ENCODE peak calls at places on chromosomes 5 and 9, in six cellular contexts. Q is WTC11, R is H1, M is K562, L is GM23338, U is HepG2. G is an unnamed sample.

GRCh38 chr9:126438757-126439401 is 112.2 kb downstream of the MVB12B start:
- DNase-seq in R (no peak), U (no peak), Q (no peak), L (no peak), M (no peak), G (no peak)

GRCh38 chr9:23598994-23599393 is 227.0 kb downstream of the ELAVL2 start:
- DNase-seq in Q (no peak), L (no peak), R (no peak), U (no peak), M (no peak), G (no peak)

GRCh38 chr5:18811616-18812015 is 1176.4 kb downstream of the CDH18 start:
- DNase-seq in Q (no peak), U (no peak), R (no peak), L (peak), M (no peak), G (no peak)

GRCh38 chr9:92650839-92651621 is 18.9 kb downstream of the IPPK start:
- DNase-seq in R (no peak), U (no peak), Q (no peak), M (no peak), L (no peak), G (no peak)

GRCh38 chr9:126317513-126317912 is 9.1 kb upstream of the MVB12B start:
- DNase-seq in L (no peak), M (no peak), U (peak), R (no peak), Q (no peak), G (no peak)

GRCh38 chr5:80082731-80083114 is 47.6 kb downstream of the THBS4 start:
- DNase-seq in M (peak), Q (peak), L (peak), U (no peak), R (peak), G (no peak)

GRCh38 chr5:82422001-82422740 is 144.0 kb upstream of the RPS23 start:
- DNase-seq in R (no peak), Q (no peak), L (no peak), M (no peak), U (no peak), G (no peak)

GRCh38 chr5:141973871-141974595 is 5.1 kb downstream of the RNF14 start:
- DNase-seq in L (no peak), Q (no peak), U (no peak), R (no peak), M (no peak), G (no peak)

GRCh38 chr9:16246785-16247184 is 623.7 kb downstream of the BNC2 start:
- DNase-seq in R (no peak), L (no peak), Q (no peak), M (no peak), U (no peak), G (no peak)

GRCh38 chr9:33130961-33131360 is 36.2 kb downstream of the B4GALT1 start:
- DNase-seq in U (no peak), L (no peak), R (no peak), M (no peak), Q (no peak), G (no peak)

GRCh38 chr9:846852-847251 is 5.4 kb downstream of the DMRT1 start:
- DNase-seq in M (no peak), U (no peak), L (peak), R (no peak), Q (peak), G (no peak)

GRCh38 chr5:42858709-42859108 is 47.0 kb upstream of the SELENOP start:
- DNase-seq in Q (no peak), M (no peak), U (peak), L (peak), R (no peak), G (no peak)

GRCh38 chr9:98610196-98610595 is 98.5 kb downstream of the GABBR2 start:
- DNase-seq in L (no peak), M (no peak), R (no peak), U (no peak), Q (no peak), G (no peak)

GRCh38 chr5:78295035-78295961 is 800 bp upstream of the AP3B1 start:
- DNase-seq in M (peak), R (no peak), Q (peak), L (peak), U (peak), G (no peak)

GRCh38 chr9:108586451-108586850 is 269.3 kb downstream of the ACTL7B start:
- DNase-seq in Q (no peak), M (no peak), R (no peak), U (no peak), L (no peak), G (no peak)

GRCh38 chr5:139648205-139649081 is at the start of gene CXXC5:
- DNase-seq in U (no peak), R (no peak), L (peak), M (peak), Q (peak), G (no peak)

GRCh38 chr9:84659273-84659672 is 10.3 kb upstream of the NTRK2 start:
- DNase-seq in Q (no peak), R (no peak), L (peak), U (no peak), M (no peak), G (no peak)

GRCh38 chr5:154756871-154757646 is 1.9 kb downstream of the LARP1 start:
- DNase-seq in L (peak), Q (peak), M (peak), U (no peak), R (no peak), G (no peak)

GRCh38 chr5:123496892-123497291 is 15.1 kb upstream of the CSNK1G3 start:
- DNase-seq in M (no peak), U (no peak), R (no peak), L (no peak), Q (no peak), G (no peak)

GRCh38 chr9:114029311-114030170 is 48.6 kb downstream of the AMBP start:
- DNase-seq in L (no peak), M (no peak), U (no peak), R (no peak), Q (no peak), G (no peak)

GRCh38 chr5:56211298-56211865 is 21.7 kb downstream of the ANKRD55 start:
- DNase-seq in U (peak), M (no peak), Q (no peak), L (no peak), R (no peak), G (no peak)

GRCh38 chr5:172173771-172174170 is 14.3 kb downstream of the STK10 start:
- DNase-seq in M (no peak), U (no peak), R (no peak), L (no peak), Q (no peak), G (no peak)

GRCh38 chr5:96151891-96152290 is 190.2 kb upstream of the ELL2 start:
- DNase-seq in U (no peak), R (no peak), L (no peak), M (no peak), Q (no peak), G (no peak)
- TF ChIP-seq CREB1 in U (no peak), R (no peak), L (no peak), M (no peak), Q (no peak), G (no peak)

DNA sequence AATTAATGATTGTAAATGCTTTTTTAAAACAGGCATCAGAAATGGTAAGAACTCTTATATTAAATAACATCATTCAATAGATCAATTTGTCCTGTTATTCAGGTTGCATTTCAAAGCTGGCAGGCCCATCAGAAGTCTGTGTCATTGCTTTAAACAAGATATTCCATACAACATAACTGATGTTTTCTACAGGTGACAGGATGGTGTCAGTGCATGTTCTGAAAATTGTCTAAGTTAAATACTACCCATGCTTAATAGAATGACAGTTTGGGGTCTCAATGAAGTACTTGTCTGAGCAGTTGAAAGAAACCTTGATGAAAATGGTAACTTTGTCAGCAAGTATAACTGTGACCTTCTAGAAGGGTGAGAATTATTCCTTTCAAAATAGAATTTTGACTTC is 263.2 kb downstream of the ISL1 start:
- DNase-seq in M (no peak), U (no peak), L (no peak), Q (no peak), R (no peak), G (no peak)
- TF ChIP-seq CREB1 in M (no peak), U (no peak), L (no peak), Q (no peak), R (no peak), G (no peak)

GRCh38 chr9:76996700-76997099 is 22.8 kb upstream of the FOXB2 start:
- DNase-seq in U (peak), R (no peak), Q (peak), M (no peak), L (peak), G (no peak)
- TF ChIP-seq CREB1 in U (no peak), R (no peak), Q (no peak), M (no peak), L (no peak), G (no peak)

GRCh38 chr5:98214240-98215051 is 559.0 kb upstream of the RGMB start:
- DNase-seq in L (no peak), U (no peak), Q (no peak), M (no peak), R (no peak), G (no peak)

GRCh38 chr5:98205691-98206461 is 567.6 kb upstream of the RGMB start:
- DNase-seq in U (no peak), M (no peak), L (no peak), Q (no peak), R (no peak), G (no peak)

GRCh38 chr5:98206566-98206965 is 566.9 kb upstream of the RGMB start:
- DNase-seq in R (no peak), Q (no peak), M (no peak), U (no peak), L (no peak), G (no peak)

GRCh38 chr5:98209418-98209817 is 564.0 kb upstream of the RGMB start:
- DNase-seq in M (no peak), L (no peak), Q (no peak), R (no peak), U (no peak), G (no peak)
- TF ChIP-seq CREB1 in M (no peak), L (no peak), Q (no peak), R (no peak), U (no peak), G (no peak)

GRCh38 chr9:9718691-9719090 is 894.1 kb downstream of the PTPRD start:
- DNase-seq in R (no peak), L (no peak), U (no peak), Q (no peak), M (no peak), G (no peak)

DNA sequence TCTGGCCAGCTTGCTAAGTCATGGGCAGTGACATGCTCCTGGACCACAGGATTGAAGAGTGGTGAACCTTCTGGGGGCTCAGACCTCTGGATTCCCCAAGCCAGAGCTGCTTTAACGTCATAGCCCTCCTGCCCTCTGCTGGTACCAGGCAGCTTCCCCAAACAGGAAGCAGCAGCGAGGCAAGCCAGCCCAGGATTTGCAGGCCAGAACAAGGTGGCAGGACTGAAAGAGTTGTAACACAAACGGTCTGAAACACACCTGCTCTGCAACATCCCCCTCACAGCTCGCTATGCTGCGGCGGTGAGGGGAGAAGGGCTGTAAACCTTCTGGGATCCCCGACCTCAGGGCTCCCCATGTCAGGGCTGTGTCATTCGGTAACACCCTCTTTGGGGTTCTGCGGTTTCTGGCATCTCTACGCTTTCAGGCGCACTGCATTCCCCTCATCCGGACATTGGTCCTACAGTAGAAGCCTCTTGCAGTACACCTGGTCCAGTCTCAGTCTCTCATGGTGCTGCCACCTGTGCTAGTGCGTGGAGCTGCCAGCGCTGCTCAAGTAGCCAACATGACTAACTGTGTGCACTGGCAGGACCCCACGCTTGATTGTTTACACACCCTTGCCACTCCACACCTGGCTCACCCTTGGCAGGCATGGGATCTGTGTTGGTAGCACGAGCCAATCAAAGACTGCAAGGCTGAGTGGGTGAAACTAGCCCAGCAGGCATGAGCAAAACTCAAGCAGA is 893.3 kb downstream of the PTPRD start:
- DNase-seq in M (no peak), L (no peak), Q (peak), U (no peak), R (no peak), G (no peak)
- TF ChIP-seq CREB1 in M (no peak), L (no peak), Q (no peak), U (no peak), R (no peak), G (no peak)

GRCh38 chr5:36523931-36524330 is 82.5 kb upstream of the SLC1A3 start:
- DNase-seq in Q (no peak), L (no peak), M (no peak), U (no peak), R (no peak), G (no peak)

GRCh38 chr5:36528588-36528987 is 77.8 kb upstream of the SLC1A3 start:
- DNase-seq in M (no peak), L (no peak), R (no peak), U (no peak), Q (no peak), G (no peak)

GRCh38 chr5:36529142-36529541 is 77.3 kb upstream of the SLC1A3 start:
- DNase-seq in M (no peak), R (no peak), U (no peak), Q (no peak), L (no peak), G (no peak)

GRCh38 chr5:36523450-36523849 is 83.0 kb upstream of the SLC1A3 start:
- DNase-seq in U (no peak), L (no peak), M (no peak), Q (no peak), R (no peak), G (no peak)

GRCh38 chr5:36526537-36526936 is 79.9 kb upstream of the SLC1A3 start:
- DNase-seq in R (no peak), U (no peak), Q (no peak), L (no peak), M (no peak), G (no peak)
- TF ChIP-seq CREB1 in R (no peak), U (no peak), Q (no peak), L (no peak), M (no peak), G (no peak)

DNA sequence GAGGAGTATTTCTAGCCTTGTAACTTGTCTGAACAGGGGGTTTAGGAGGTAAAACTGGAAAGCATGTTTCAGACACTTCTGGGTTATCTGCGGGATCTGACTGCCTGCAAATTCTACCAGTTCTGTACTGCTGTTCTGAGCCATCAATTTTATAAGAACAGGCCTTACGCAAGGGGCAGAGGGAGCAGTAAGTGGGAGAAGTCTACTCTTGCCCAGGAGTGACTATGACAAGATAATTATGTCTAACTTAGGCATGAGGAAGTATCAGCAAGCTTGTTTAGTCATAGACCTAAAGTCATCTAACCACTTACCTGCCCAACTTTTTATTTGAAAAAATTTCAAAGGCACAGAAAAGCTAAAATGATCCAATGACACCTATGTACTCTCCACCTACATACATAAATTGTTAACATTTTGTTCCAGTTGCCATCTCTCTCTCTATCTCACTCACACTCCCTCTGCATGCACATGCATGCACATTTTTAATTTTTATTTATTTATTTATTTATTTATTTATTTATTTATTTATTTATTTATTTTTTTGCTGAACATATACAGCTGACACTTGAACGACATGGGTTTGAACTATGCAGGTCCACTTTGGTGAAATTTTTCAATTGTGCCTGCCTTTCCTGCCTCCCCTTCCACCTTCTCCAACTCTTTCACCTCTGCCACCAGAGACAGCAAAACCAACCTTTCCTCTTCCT is 18.4 kb upstream of the DEPDC1B start:
- DNase-seq in Q (no peak), U (no peak), L (no peak), M (no peak), R (no peak), G (no peak)
- TF ChIP-seq CREB1 in Q (no peak), U (no peak), L (no peak), M (no peak), R (no peak), G (no peak)

DNA sequence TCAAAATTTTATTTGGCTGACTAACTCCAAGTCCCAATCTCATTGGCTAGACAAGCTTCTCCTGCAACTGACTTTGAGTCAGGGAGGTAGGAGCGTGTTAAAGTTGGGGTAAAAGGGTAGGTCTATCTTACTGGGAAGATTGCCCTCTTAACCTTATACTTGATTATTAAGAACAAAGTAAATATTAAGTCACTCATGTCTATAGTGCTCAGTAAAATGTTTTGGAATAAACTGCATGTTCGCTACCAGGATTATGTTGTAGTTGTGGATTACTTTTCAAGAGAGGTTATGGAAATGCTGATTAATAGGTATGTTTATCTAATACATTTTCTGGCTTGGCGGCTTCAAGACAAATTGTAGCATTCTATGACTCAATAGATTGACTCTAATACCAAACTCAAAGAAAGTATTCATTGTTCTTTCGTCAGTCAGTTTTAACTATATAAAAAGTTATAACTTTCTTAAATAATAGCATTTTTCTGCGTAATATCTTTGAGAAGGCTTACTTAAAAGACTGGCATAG is 539.1 kb downstream of the PSAT1 start:
- DNase-seq in U (no peak), L (no peak), M (no peak), Q (no peak), R (no peak), G (no peak)
- TF ChIP-seq CREB1 in U (no peak), L (no peak), M (no peak), Q (no peak), R (no peak), G (no peak)

G was measured in GM12878.